ENCODE peak calls at places on chromosome 20, in seven cellular contexts. M, X, I, J, F, O and S are unnamed samples.

GRCh38 chr20:31684153-31685003 is 38.3 kb downstream of the BCL2L1 start:
- DNase-seq in M (no peak), X (no peak), I (no peak), J (no peak), F (no peak), O (no peak), S (no peak)

GRCh38 chr20:32749914-32750637 is 6.8 kb upstream of the COMMD7 start:
- DNase-seq in M (no peak), X (no peak), I (no peak), J (no peak), F (no peak), O (no peak), S (no peak)

GRCh38 chr20:32523613-32524218 is 61.4 kb downstream of the NOL4L start:
- DNase-seq in M (peak; percentile 15), X (no peak), I (no peak), J (no peak), F (no peak), O (no peak), S (no peak)

GRCh38 chr20:818001-818664 is 15.4 kb upstream of the FAM110A start:
- DNase-seq in M (no peak), X (no peak), I (no peak), J (no peak), F (no peak), O (peak; percentile 73), S (no peak)

GRCh38 chr20:38115896-38116295 is 49.2 kb downstream of the TGM2 start:
- DNase-seq in M (no peak), X (no peak), I (no peak), J (no peak), F (no peak), O (no peak), S (no peak)

GRCh38 chr20:21046413-21047070 is 59.6 kb downstream of the LINC00237 start:
- DNase-seq in M (no peak), X (no peak), I (no peak), J (no peak), F (no peak), O (no peak), S (no peak)

GRCh38 chr20:33811763-33812672 is 870 bp downstream of the CHMP4B start:
- DNase-seq in M (peak; percentile 70), X (peak; percentile 62), I (peak; percentile 74), J (peak; percentile 66), F (peak; percentile 91), O (peak; percentile 84), S (peak; percentile 67)

GRCh38 chr20:59745716-59746115 is 141.4 kb downstream of the PHACTR3 start:
- DNase-seq in M (no peak), X (no peak), I (no peak), J (no peak), F (no peak), O (no peak), S (no peak)

GRCh38 chr20:43833511-43834395 is 80.9 kb upstream of the TOX2 start:
- DNase-seq in M (no peak), X (no peak), I (no peak), J (no peak), F (no peak), O (no peak), S (no peak)

GRCh38 chr20:10448270-10449156 is 13.4 kb downstream of the SLX4IP start:
- DNase-seq in M (no peak), X (no peak), I (no peak), J (no peak), F (peak; percentile 48), O (no peak), S (no peak)

GRCh38 chr20:13158339-13158738 is 62.7 kb upstream of the ISM1 start:
- DNase-seq in M (no peak), X (no peak), I (peak; percentile 22), J (no peak), F (no peak), O (no peak), S (no peak)

GRCh38 chr20:24995741-24996448 is 3.3 kb upstream of the APMAP start:
- DNase-seq in M (no peak), X (no peak), I (no peak), J (no peak), F (no peak), O (no peak), S (no peak)

GRCh38 chr20:57991211-57991841 is 237.1 kb downstream of the ANKRD60 start:
- DNase-seq in M (no peak), X (peak; percentile 64), I (no peak), J (no peak), F (no peak), O (peak; percentile 99), S (peak; percentile 34)

GRCh38 chr20:63178889-63179751 is 36.8 kb downstream of the YTHDF1 start:
- DNase-seq in M (no peak), X (no peak), I (no peak), J (peak; percentile 36), F (peak; percentile 4), O (no peak), S (peak; percentile 33)

GRCh38 chr20:56391596-56392281 is at the start of gene AURKA:
- DNase-seq in M (no peak), X (no peak), I (no peak), J (no peak), F (no peak), O (no peak), S (no peak)

GRCh38 chr20:56391037-56391436 is 978 bp downstream of the AURKA start:
- DNase-seq in M (no peak), X (no peak), I (no peak), J (no peak), F (no peak), O (no peak), S (no peak)

GRCh38 chr20:56389807-56390206 is 2.2 kb downstream of the AURKA start:
- DNase-seq in M (no peak), X (no peak), I (no peak), J (no peak), F (no peak), O (no peak), S (no peak)

GRCh38 chr20:56386219-56386618 is 5.8 kb downstream of the AURKA start:
- DNase-seq in M (no peak), X (no peak), I (no peak), J (no peak), F (no peak), O (no peak), S (no peak)

GRCh38 chr20:56388882-56389281 is 3.1 kb downstream of the AURKA start:
- DNase-seq in M (no peak), X (no peak), I (no peak), J (no peak), F (no peak), O (no peak), S (no peak)
- H3K4me1 ChIP-seq in M (peaks cover 19% of the 10 kb centered on the region), X (peaks cover 13% of the 10 kb centered on the region), I (no peaks in the 10 kb centered on the region), J (peaks cover 24% of the 10 kb centered on the region), F (peaks cover 4% of the 10 kb centered on the region), O (peaks cover 18% of the 10 kb centered on the region), S (peaks cover 6% of the 10 kb centered on the region)

GRCh38 chr20:17580905-17581304 is 11.0 kb downstream of the DSTN start:
- DNase-seq in M (no peak), X (no peak), I (no peak), J (no peak), F (no peak), O (no peak), S (no peak)

GRCh38 chr20:17584684-17585083 is 14.8 kb downstream of the DSTN start:
- DNase-seq in M (no peak), X (no peak), I (no peak), J (no peak), F (peak; percentile 50), O (no peak), S (no peak)

GRCh38 chr20:17583126-17583525 is 13.3 kb downstream of the DSTN start:
- DNase-seq in M (no peak), X (no peak), I (no peak), J (no peak), F (no peak), O (no peak), S (no peak)

GRCh38 chr20:17576215-17576614 is 6.3 kb downstream of the DSTN start:
- DNase-seq in M (no peak), X (no peak), I (no peak), J (no peak), F (no peak), O (no peak), S (no peak)

DNA sequence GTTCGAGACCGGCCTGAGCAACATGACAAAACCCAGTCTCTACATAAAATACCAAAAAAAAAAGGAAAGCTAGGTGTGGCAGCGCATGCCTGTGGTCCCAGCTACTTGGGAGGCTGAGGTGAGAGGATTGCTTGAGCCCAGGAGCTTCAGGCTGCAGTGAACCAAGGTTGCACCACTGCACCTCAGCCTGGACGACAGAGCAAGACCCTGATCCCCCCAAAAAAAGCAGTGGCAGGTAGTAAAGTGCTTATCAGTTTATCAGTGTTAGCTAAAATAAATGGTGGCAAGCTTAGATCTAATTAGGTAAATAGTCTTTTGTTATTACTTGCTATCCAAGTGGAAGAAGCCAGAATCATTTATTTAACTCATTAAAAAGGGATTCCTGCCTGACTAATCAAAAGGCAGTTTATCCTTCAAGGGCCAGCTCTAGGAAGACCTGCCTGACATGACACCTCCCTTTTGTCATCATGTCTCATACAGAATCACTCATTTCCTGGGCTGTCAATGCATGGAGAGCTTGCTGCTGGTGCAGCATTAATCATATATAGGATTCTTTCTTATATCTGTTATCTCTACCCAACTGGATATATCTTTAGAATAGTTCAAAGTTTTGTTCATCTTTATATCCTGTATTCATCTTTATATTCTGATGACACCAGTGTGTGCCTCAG is 9.6 kb downstream of the DSTN start:
- DNase-seq in M (no peak), X (no peak), I (no peak), J (no peak), F (no peak), O (no peak), S (no peak)
- H3K4me1 ChIP-seq in M (no peaks in the 10 kb centered on the region), X (peaks cover 10% of the 10 kb centered on the region), I (peaks cover 12% of the 10 kb centered on the region), J (peaks cover 29% of the 10 kb centered on the region), F (peaks cover 9% of the 10 kb centered on the region), O (peaks cover 41% of the 10 kb centered on the region), S (peaks cover 40% of the 10 kb centered on the region)

DNA sequence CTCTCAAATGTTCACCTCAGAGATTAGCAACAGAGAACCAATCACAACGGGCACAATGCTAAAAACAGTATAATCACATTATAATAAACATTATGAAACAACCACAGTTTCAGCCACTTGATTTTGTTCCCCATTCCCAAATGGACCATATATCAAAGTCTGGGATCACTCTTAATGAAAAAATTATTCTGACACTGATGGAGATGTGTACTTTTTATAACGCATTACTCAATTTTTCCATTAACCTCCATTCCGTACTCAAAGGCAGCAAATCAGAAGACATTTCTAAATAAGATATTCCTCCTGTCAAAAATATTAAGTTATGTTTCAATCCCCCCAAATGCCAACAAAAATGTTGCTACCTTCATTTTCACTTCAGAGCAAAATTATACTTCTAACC is 2.8 kb downstream of the CPNE1 start:
- DNase-seq in M (no peak), X (no peak), I (no peak), J (no peak), F (no peak), O (no peak), S (no peak)
- H3K4me1 ChIP-seq in M (peaks cover 36% of the 10 kb centered on the region), X (peaks cover 29% of the 10 kb centered on the region), I (peaks cover 6% of the 10 kb centered on the region), J (peaks cover 58% of the 10 kb centered on the region), F (peaks cover 4% of the 10 kb centered on the region), O (peaks cover 47% of the 10 kb centered on the region), S (peaks cover 21% of the 10 kb centered on the region)

GRCh38 chr20:4626228-4626627 is 95.5 kb upstream of the PRND start:
- DNase-seq in M (no peak), X (no peak), I (no peak), J (no peak), F (no peak), O (no peak), S (no peak)

DNA sequence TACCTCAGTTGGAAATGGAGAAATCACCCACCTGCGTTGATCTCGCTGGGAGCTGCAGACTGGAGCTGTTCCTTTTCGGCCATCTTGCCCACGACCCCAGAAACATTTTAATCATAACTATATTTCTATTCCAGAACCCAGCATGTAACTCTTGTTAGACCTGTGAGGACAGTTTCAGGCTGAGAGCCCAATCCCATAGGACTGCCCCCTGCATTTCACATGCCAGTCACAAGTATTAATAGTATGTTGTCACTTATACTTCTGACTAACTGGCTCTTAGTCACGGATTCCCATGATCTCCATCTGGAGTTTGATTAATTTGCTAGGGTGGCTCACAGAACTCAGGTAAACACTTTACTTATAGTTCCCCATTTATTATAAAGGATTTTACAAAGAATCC is 96.0 kb upstream of the PRND start:
- DNase-seq in M (no peak), X (no peak), I (no peak), J (no peak), F (no peak), O (no peak), S (no peak)
- H3K4me1 ChIP-seq in M (no peaks in the 10 kb centered on the region), X (no peaks in the 10 kb centered on the region), I (no peaks in the 10 kb centered on the region), J (no peaks in the 10 kb centered on the region), F (no peaks in the 10 kb centered on the region), O (no peaks in the 10 kb centered on the region), S (no peaks in the 10 kb centered on the region)